ENCODE peak calls at places on chromosomes 2 and 18, in nine cellular contexts. F is adrenal gland; Z is effector memory CD4-positive, alpha-beta T cell; P is breast epithelium; Y is prostate gland; E is GM23248; X is mesenchymal stem cell; G is AG04450; A is SK-N-SH. W is an unnamed sample.

GRCh38 chr2:171706152-171706803 is 19.0 kb downstream of the DYNC1I2 start:
- DNase-seq in E (peak; percentile 56), Y (no peak), G (no peak), Z (no peak), F (no peak), P (no peak), A (peak; percentile 31), X (peak; percentile 32), W (no peak)

GRCh38 chr2:219184116-219184515 is 6.0 kb downstream of the RETREG2 start:
- DNase-seq in Z (no peak), P (no peak), A (no peak), Y (no peak), F (no peak), X (no peak), E (no peak), G (no peak), W (no peak)

GRCh38 chr2:152646775-152647174 is 70.5 kb downstream of the PRPF40A start:
- DNase-seq in P (no peak), G (peak; percentile 80), Z (no peak), F (no peak), A (no peak), E (peak; percentile 96), Y (peak; percentile 37), X (peak; percentile 67), W (no peak)

GRCh38 chr2:219291910-219292490 is 12.8 kb downstream of the DNAJB2 start:
- DNase-seq in A (no peak), P (no peak), G (no peak), Y (no peak), Z (no peak), X (no peak), E (no peak), F (no peak), W (no peak)

GRCh38 chr18:33583901-33584300 is 5.9 kb downstream of the ASXL3 start:
- DNase-seq in Y (no peak), E (no peak), X (no peak), P (no peak), F (no peak), Z (no peak), A (no peak), G (no peak), W (no peak)

GRCh38 chr2:144942516-144943256 is 422.8 kb upstream of the ZEB2 start:
- DNase-seq in P (no peak), Y (no peak), A (no peak), F (no peak), X (peak; percentile 68), Z (no peak), G (no peak), E (peak; percentile 84), W (no peak)

GRCh38 chr2:130852521-130853115 is 15.9 kb downstream of the ARHGEF4 start:
- DNase-seq in E (no peak), Y (no peak), A (no peak), Z (no peak), G (no peak), F (no peak), X (no peak), P (no peak), W (no peak)

GRCh38 chr2:135826561-135826960 is 10.4 kb downstream of the LCT start:
- DNase-seq in F (no peak), G (no peak), Z (no peak), P (no peak), Y (no peak), E (no peak), A (no peak), X (no peak), W (no peak)

GRCh38 chr2:151205601-151206000 is 56.1 kb downstream of the RBM43 start:
- DNase-seq in P (no peak), E (no peak), X (no peak), F (no peak), A (no peak), Z (no peak), G (no peak), Y (no peak), W (no peak)

GRCh38 chr2:151207100-151207499 is 54.6 kb downstream of the RBM43 start:
- DNase-seq in G (no peak), E (no peak), F (no peak), P (no peak), X (no peak), Z (no peak), Y (no peak), A (no peak), W (no peak)

GRCh38 chr2:151204720-151205119 is 56.9 kb downstream of the RBM43 start:
- DNase-seq in P (no peak), E (no peak), F (no peak), G (no peak), Y (no peak), X (no peak), A (no peak), Z (no peak), W (no peak)

GRCh38 chr2:151200844-151201243 is 60.8 kb downstream of the RBM43 start:
- DNase-seq in P (no peak), A (no peak), Y (no peak), X (no peak), G (no peak), Z (no peak), F (no peak), E (no peak), W (no peak)

DNA sequence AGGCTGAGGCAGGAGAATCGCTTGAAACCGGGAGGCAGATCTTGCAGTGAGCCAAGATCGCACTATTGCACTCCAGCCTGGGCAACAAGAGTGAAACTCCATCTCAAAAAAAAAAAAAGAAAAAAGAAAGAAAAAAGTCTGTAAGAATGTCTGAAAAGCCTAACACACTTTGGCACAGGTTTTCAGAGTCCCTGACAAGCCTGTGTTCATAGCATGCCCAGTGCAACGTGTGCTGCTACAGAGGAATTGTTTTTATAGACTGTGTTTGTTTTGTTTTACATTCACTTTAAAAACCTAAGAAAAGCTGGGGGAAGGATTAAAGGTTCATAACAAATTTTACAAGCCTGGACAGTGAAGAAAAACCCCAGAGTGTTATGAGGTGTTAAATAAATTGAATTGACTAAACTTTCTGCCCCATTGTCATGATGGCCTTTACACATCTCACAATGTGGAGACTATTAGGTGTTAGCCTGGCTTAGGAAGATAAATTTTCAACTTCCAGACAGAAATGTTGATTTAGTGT is 55.2 kb downstream of the RBM43 start:
- DNase-seq in G (no peak), F (no peak), P (no peak), Y (no peak), E (no peak), A (no peak), X (no peak), Z (no peak), W (no peak)
- H3K9me3 ChIP-seq in G (no peaks in the 10 kb centered on the region), F (no peaks in the 10 kb centered on the region), P (no peaks in the 10 kb centered on the region), Y (no peaks in the 10 kb centered on the region), E (no peaks in the 10 kb centered on the region), A (no peaks in the 10 kb centered on the region), X (no peaks in the 10 kb centered on the region), Z (no peaks in the 10 kb centered on the region), W (no peaks in the 10 kb centered on the region)

GRCh38 chr2:58122540-58122939 is 75.9 kb downstream of the VRK2 start:
- DNase-seq in F (no peak), P (no peak), A (no peak), Y (no peak), X (no peak), E (no peak), G (no peak), Z (no peak), W (no peak)

GRCh38 chr2:58122040-58122439 is 75.4 kb downstream of the VRK2 start:
- DNase-seq in F (no peak), A (no peak), P (no peak), X (no peak), G (no peak), E (no peak), Z (no peak), Y (no peak), W (no peak)

GRCh38 chr2:58131191-58132011 is 84.8 kb downstream of the VRK2 start:
- DNase-seq in E (peak; percentile 38), F (peak; percentile 34), A (peak; percentile 65), G (no peak), Y (no peak), P (no peak), Z (no peak), X (peak; percentile 65), W (no peak)

GRCh38 chr2:58130238-58130637 is 83.6 kb downstream of the VRK2 start:
- DNase-seq in Z (no peak), X (no peak), E (no peak), G (no peak), F (no peak), Y (no peak), A (no peak), P (no peak), W (no peak)

DNA sequence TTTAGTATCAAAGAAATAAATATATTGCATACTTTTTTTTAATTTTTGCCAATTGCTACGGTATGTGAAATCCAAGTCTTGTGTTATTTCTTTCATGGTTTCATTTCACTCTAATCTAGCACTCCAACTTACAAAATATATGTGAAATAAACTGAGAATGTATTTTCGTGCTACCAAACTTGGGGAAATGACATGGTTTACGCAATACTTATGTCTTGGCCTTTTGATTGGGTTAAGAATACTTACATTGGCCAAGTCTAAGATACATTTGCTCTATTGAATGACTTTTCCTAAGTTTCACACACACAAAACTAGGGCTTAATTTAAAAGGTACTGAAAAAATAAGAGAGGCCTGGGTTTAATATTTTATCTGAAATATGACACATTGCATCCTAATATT is 80.5 kb downstream of the VRK2 start:
- DNase-seq in F (no peak), X (no peak), A (no peak), P (no peak), Y (no peak), G (no peak), Z (no peak), E (no peak), W (no peak)
- H3K9me3 ChIP-seq in F (no peaks in the 10 kb centered on the region), X (no peaks in the 10 kb centered on the region), A (no peaks in the 10 kb centered on the region), P (no peaks in the 10 kb centered on the region), Y (no peaks in the 10 kb centered on the region), G (no peaks in the 10 kb centered on the region), Z (no peaks in the 10 kb centered on the region), E (no peaks in the 10 kb centered on the region), W (no peaks in the 10 kb centered on the region)

DNA sequence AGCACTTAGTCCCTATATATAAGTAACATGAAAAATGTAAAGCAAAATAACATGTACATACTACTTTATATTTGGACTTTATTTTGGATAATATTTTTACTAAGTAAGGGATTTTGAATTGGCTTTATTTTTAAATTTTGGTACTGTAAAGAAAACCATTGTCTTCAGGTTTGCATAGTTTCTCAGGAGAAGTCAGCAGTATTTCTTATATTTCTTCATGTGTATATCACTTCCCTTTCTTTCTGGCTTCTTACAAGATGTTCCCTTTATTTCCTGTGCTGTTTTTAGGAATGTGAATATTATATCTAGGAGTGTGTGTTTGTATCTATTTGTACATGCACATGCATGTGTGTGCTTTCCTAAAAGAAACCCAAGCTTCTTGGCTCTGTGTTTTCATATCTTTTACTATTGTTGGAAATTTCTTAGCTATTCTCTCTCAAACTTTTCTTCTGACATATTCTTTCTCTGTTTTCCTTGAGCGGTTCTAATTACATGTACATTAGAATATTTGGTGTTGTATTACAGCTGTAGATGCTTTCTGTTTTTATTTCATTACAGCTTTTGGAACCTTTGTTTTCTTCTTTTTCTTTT is 1549.7 kb upstream of the ACVR2A start:
- DNase-seq in P (no peak), A (no peak), E (peak; percentile 30), G (no peak), X (peak; percentile 27), Z (no peak), Y (no peak), F (no peak), W (no peak)
- H3K9me3 ChIP-seq in P (peaks cover 27% of the 10 kb centered on the region), A (peaks cover 22% of the 10 kb centered on the region), E (no peaks in the 10 kb centered on the region), G (peaks cover 4% of the 10 kb centered on the region), X (peaks cover 41% of the 10 kb centered on the region), Z (peaks cover 4% of the 10 kb centered on the region), Y (no peaks in the 10 kb centered on the region), F (no peaks in the 10 kb centered on the region), W (no peaks in the 10 kb centered on the region)

DNA sequence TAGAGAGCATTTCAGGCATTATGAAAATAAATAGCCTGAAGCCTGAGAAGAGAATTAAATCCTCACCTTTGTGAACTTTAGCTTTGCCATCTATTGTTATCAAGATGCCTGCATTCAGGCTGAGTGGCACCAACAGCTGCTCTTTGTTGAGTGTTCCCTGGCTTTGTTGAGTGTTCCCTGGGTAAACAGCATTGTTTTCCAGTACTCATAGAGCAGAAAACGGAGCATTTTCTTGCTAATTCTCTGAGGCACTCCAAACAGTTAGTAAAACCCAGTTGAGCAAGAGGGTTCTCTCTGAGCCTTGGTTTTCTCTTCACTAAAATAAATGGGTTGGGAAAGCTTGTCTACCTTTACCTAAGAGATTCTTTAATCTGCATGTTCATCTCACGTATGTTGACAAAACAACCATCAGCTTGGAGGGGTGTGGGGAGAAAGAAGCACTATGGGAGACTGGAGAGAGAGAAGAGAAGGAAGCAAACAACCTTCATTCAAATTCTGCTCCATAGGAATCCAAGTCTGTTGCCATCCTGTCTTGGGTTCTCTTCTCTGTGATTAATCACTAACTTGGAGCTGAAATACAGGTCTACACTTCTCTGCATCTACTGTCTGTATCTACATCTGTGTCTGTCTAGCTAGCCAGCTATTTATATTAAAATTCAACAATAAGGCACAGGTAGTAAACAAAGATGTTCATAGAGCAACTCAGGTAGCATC is 567.0 kb upstream of the SOX11 start:
- DNase-seq in X (no peak), G (no peak), F (no peak), E (no peak), P (no peak), A (no peak), Z (no peak), Y (no peak), W (no peak)
- H3K9me3 ChIP-seq in X (peaks cover 37% of the 10 kb centered on the region), G (peaks cover 2% of the 10 kb centered on the region), F (no peaks in the 10 kb centered on the region), E (no peaks in the 10 kb centered on the region), P (no peaks in the 10 kb centered on the region), A (no peaks in the 10 kb centered on the region), Z (no peaks in the 10 kb centered on the region), Y (no peaks in the 10 kb centered on the region), W (no peaks in the 10 kb centered on the region)